ENCODE peak calls at places on chromosomes 1 and 21, in six cellular contexts. One of them, this sample, is unnamed.

GRCh38 chr1:198650506-198650905 is 11.7 kb downstream of the PTPRC start:
- DNase-seq in H1: no peak
- DNase-seq in HCT116: no peak
- DNase-seq in endothelial cell of umbilical vein: no peak
- DNase-seq in keratinocyte: no peak
- DNase-seq in neural progenitor cell: no peak
- DNase-seq in this sample: no peak

GRCh38 chr1:226717256-226717909 is 21.7 kb downstream of the ITPKB start:
- DNase-seq in H1: no peak
- DNase-seq in HCT116: no peak
- DNase-seq in endothelial cell of umbilical vein: no peak
- DNase-seq in keratinocyte: no peak
- DNase-seq in neural progenitor cell: no peak
- DNase-seq in this sample: no peak

GRCh38 chr1:86468501-86468977 is at the start of gene CLCA1:
- DNase-seq in H1: no peak
- DNase-seq in HCT116: no peak
- DNase-seq in endothelial cell of umbilical vein: no peak
- DNase-seq in keratinocyte: no peak
- DNase-seq in neural progenitor cell: no peak
- DNase-seq in this sample: no peak

GRCh38 chr21:42653492-42654061 is at the start of gene PDE9A:
- DNase-seq in H1: peak; percentile 69
- DNase-seq in HCT116: no peak
- DNase-seq in endothelial cell of umbilical vein: no peak
- DNase-seq in keratinocyte: no peak
- DNase-seq in neural progenitor cell: peak; percentile 94
- DNase-seq in this sample: peak; percentile 68

GRCh38 chr1:71964188-71964587 is 318.2 kb downstream of the NEGR1 start:
- DNase-seq in H1: no peak
- DNase-seq in HCT116: no peak
- DNase-seq in endothelial cell of umbilical vein: no peak
- DNase-seq in keratinocyte: no peak
- DNase-seq in neural progenitor cell: no peak
- DNase-seq in this sample: no peak

GRCh38 chr1:226549937-226550670 is 1.5 kb downstream of the STUM start:
- DNase-seq in H1: peak; percentile 71
- DNase-seq in HCT116: peak; percentile 12
- DNase-seq in endothelial cell of umbilical vein: peak; percentile 12
- DNase-seq in keratinocyte: peak; percentile 1
- DNase-seq in neural progenitor cell: peak; percentile 45
- DNase-seq in this sample: no peak

GRCh38 chr1:155591770-155592169 is 18.2 kb upstream of the MSTO1 start:
- DNase-seq in H1: no peak
- DNase-seq in HCT116: peak; percentile 70
- DNase-seq in endothelial cell of umbilical vein: peak; percentile 65
- DNase-seq in keratinocyte: no peak
- DNase-seq in neural progenitor cell: peak; percentile 76
- DNase-seq in this sample: peak; percentile 86

GRCh38 chr1:225866061-225866844 is 15.9 kb downstream of the TMEM63A start:
- DNase-seq in H1: no peak
- DNase-seq in HCT116: no peak
- DNase-seq in endothelial cell of umbilical vein: peak; percentile 57
- DNase-seq in keratinocyte: no peak
- DNase-seq in neural progenitor cell: no peak
- DNase-seq in this sample: peak; percentile 70

GRCh38 chr1:46535063-46535462 is 16.4 kb downstream of the KNCN start:
- DNase-seq in H1: no peak
- DNase-seq in HCT116: peak; percentile 48
- DNase-seq in endothelial cell of umbilical vein: no peak
- DNase-seq in keratinocyte: no peak
- DNase-seq in neural progenitor cell: no peak
- DNase-seq in this sample: no peak
- TF ChIP-seq EZH2 in H1: no peak
- TF ChIP-seq EZH2 in HCT116: no peak
- TF ChIP-seq EZH2 in endothelial cell of umbilical vein: no peak
- TF ChIP-seq EZH2 in keratinocyte: no peak
- TF ChIP-seq EZH2 in neural progenitor cell: no peak
- TF ChIP-seq EZH2 in this sample: no peak

DNA sequence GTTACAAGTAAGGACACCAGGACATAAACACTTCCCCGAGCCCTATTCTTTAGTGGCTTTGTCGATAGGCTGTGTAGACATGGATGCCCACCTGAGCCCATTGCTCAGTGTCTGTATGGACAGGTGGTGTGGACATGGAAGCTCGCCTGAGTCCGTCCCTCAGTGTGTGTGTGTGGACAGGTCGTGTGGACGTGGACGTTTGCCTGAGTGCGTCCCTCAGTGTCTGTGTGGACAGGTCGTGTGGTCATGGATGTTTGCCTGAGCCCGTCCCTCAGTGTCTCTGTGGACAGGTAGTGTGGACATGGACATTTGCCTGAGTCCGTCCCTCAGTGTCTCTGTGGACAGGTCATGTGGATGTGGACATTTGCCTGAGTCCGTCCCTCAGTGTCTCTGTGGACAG is 38.7 kb upstream of the COL6A2 start:
- DNase-seq in H1: no peak
- DNase-seq in HCT116: no peak
- DNase-seq in endothelial cell of umbilical vein: no peak
- DNase-seq in keratinocyte: no peak
- DNase-seq in neural progenitor cell: no peak
- DNase-seq in this sample: no peak
- H3K4me1 ChIP-seq in H1: no peaks in the 10 kb centered on the region
- H3K4me1 ChIP-seq in HCT116: peaks cover 4% of the 10 kb centered on the region
- H3K4me1 ChIP-seq in endothelial cell of umbilical vein: no peaks in the 10 kb centered on the region
- H3K4me1 ChIP-seq in keratinocyte: peaks cover 6% of the 10 kb centered on the region
- H3K4me1 ChIP-seq in neural progenitor cell: no peaks in the 10 kb centered on the region
- H3K4me1 ChIP-seq in this sample: no peaks in the 10 kb centered on the region

GRCh38 chr1:25432749-25433388 is 2.2 kb downstream of the MACO1 start:
- DNase-seq in H1: no peak
- DNase-seq in HCT116: no peak
- DNase-seq in endothelial cell of umbilical vein: no peak
- DNase-seq in keratinocyte: no peak
- DNase-seq in neural progenitor cell: no peak
- DNase-seq in this sample: no peak

GRCh38 chr1:25433389-25434186 is 2.9 kb downstream of the MACO1 start:
- DNase-seq in H1: no peak
- DNase-seq in HCT116: no peak
- DNase-seq in endothelial cell of umbilical vein: peak; percentile 18
- DNase-seq in keratinocyte: no peak
- DNase-seq in neural progenitor cell: no peak
- DNase-seq in this sample: no peak

GRCh38 chr1:25431495-25432363 is 1.0 kb downstream of the MACO1 start:
- DNase-seq in H1: peak; percentile 61
- DNase-seq in HCT116: no peak
- DNase-seq in endothelial cell of umbilical vein: peak; percentile 24
- DNase-seq in keratinocyte: no peak
- DNase-seq in neural progenitor cell: peak; percentile 10
- DNase-seq in this sample: peak; percentile 12

GRCh38 chr1:25430666-25431494 is at the start of gene MACO1:
- DNase-seq in H1: peak; percentile 99
- DNase-seq in HCT116: peak; percentile 90
- DNase-seq in endothelial cell of umbilical vein: peak; percentile 97
- DNase-seq in keratinocyte: peak; percentile 30
- DNase-seq in neural progenitor cell: peak; percentile 97
- DNase-seq in this sample: peak; percentile 98

DNA sequence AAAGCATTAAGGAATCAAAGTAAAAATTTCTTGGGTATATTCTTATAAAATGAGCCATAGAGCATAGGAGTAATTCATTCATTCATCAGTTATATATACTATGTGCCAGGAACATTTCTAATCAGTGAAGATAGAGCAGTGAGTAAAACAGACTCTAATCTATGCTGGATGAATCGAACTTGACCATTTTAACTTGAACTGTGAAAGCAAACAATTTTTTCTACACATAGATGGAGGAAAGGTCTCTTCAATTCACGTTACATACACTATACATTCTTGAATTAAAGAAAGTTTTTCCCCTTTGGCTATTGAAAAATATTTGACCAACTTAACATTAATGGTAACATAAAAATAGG is 1.6 kb downstream of the MACO1 start:
- DNase-seq in H1: no peak
- DNase-seq in HCT116: no peak
- DNase-seq in endothelial cell of umbilical vein: no peak
- DNase-seq in keratinocyte: no peak
- DNase-seq in neural progenitor cell: no peak
- DNase-seq in this sample: no peak
- TF ChIP-seq CTCF in H1: no peak
- TF ChIP-seq CTCF in HCT116: no peak
- TF ChIP-seq CTCF in endothelial cell of umbilical vein: no peak
- TF ChIP-seq CTCF in keratinocyte: no peak
- TF ChIP-seq CTCF in neural progenitor cell: no peak
- TF ChIP-seq CTCF in this sample: no peak

GRCh38 chr1:220529530-220529920 is 1.6 kb downstream of the MARK1 start:
- DNase-seq in H1: no peak
- DNase-seq in HCT116: no peak
- DNase-seq in endothelial cell of umbilical vein: no peak
- DNase-seq in keratinocyte: no peak
- DNase-seq in neural progenitor cell: peak; percentile 17
- DNase-seq in this sample: no peak

GRCh38 chr1:220528679-220529529 is 968 bp downstream of the MARK1 start:
- DNase-seq in H1: peak; percentile 83
- DNase-seq in HCT116: no peak
- DNase-seq in endothelial cell of umbilical vein: peak; percentile 27
- DNase-seq in keratinocyte: no peak
- DNase-seq in neural progenitor cell: peak; percentile 55
- DNase-seq in this sample: no peak

GRCh38 chr1:220528049-220528678 is at the start of gene MARK1:
- DNase-seq in H1: peak; percentile 70
- DNase-seq in HCT116: no peak
- DNase-seq in endothelial cell of umbilical vein: peak; percentile 37
- DNase-seq in keratinocyte: no peak
- DNase-seq in neural progenitor cell: peak; percentile 88
- DNase-seq in this sample: peak; percentile 62

GRCh38 chr1:220526294-220526693 is 1.6 kb upstream of the MARK1 start:
- DNase-seq in H1: no peak
- DNase-seq in HCT116: no peak
- DNase-seq in endothelial cell of umbilical vein: no peak
- DNase-seq in keratinocyte: no peak
- DNase-seq in neural progenitor cell: peak; percentile 28
- DNase-seq in this sample: peak; percentile 16

GRCh38 chr1:220527279-220528048 is 472 bp upstream of the MARK1 start:
- DNase-seq in H1: peak; percentile 58
- DNase-seq in HCT116: no peak
- DNase-seq in endothelial cell of umbilical vein: peak; percentile 15
- DNase-seq in keratinocyte: no peak
- DNase-seq in neural progenitor cell: peak; percentile 38
- DNase-seq in this sample: peak; percentile 28
- TF ChIP-seq EZH2 in H1: no peak
- TF ChIP-seq EZH2 in HCT116: no peak
- TF ChIP-seq EZH2 in endothelial cell of umbilical vein: no peak
- TF ChIP-seq EZH2 in keratinocyte: no peak
- TF ChIP-seq EZH2 in neural progenitor cell: no peak
- TF ChIP-seq EZH2 in this sample: peak; percentile 77

GRCh38 chr1:89760496-89760895 is 60.3 kb upstream of the LRRC8D start:
- DNase-seq in H1: no peak
- DNase-seq in HCT116: no peak
- DNase-seq in endothelial cell of umbilical vein: peak; percentile 51
- DNase-seq in keratinocyte: no peak
- DNase-seq in neural progenitor cell: no peak
- DNase-seq in this sample: peak; percentile 56

GRCh38 chr1:89762431-89762800 is 58.4 kb upstream of the LRRC8D start:
- DNase-seq in H1: peak; percentile 52
- DNase-seq in HCT116: no peak
- DNase-seq in endothelial cell of umbilical vein: no peak
- DNase-seq in keratinocyte: no peak
- DNase-seq in neural progenitor cell: no peak
- DNase-seq in this sample: peak; percentile 73

GRCh38 chr1:89763649-89763986 is 57.2 kb upstream of the LRRC8D start:
- DNase-seq in H1: no peak
- DNase-seq in HCT116: no peak
- DNase-seq in endothelial cell of umbilical vein: no peak
- DNase-seq in keratinocyte: no peak
- DNase-seq in neural progenitor cell: no peak
- DNase-seq in this sample: no peak

GRCh38 chr1:89761901-89762300 is 58.9 kb upstream of the LRRC8D start:
- DNase-seq in H1: no peak
- DNase-seq in HCT116: no peak
- DNase-seq in endothelial cell of umbilical vein: peak; percentile 67
- DNase-seq in keratinocyte: no peak
- DNase-seq in neural progenitor cell: no peak
- DNase-seq in this sample: no peak

DNA sequence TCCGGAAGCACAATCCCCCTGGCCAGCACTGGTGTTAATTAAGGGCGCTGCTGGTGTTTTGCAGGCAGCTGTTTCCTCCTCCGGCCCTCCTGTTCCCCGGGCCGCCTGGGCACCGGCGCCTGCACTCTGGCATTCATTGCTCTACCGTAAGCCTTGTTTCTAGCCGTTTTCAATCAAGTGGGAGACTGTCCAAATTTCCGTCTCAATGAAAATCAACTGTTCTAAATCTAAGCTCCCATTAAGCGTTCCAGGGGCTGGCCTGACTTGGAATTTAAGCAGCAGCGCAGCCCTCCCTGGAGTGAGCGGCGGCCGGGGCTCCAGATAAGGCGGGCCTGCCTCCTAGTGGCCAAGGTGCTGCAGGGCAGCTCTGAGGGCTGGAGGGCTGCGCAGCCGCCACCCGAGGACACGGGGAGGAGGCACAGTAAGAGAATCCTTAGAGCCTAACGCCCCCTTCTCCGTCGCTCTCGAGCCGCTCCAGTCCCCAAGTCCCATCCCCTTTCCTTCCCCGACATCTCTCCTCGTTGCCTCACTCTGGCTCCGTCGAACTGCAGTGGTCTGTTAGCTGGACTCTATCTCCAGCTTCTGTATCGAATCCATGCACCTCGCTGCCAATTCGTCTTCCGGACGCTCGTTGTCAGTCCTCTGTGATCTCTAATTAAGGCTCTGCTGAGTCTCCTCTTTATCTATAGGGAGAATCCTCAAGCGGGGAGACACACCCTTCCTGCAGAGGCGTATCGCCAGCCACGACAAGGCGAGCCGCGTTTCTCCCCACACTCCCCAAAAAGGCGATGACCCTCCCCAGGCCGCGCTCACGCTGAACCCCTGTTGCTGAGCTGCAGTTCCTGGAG is 57.8 kb upstream of the LRRC8D start:
- DNase-seq in H1: peak; percentile 90
- DNase-seq in HCT116: peak; percentile 28
- DNase-seq in endothelial cell of umbilical vein: peak; percentile 95
- DNase-seq in keratinocyte: no peak
- DNase-seq in neural progenitor cell: peak; percentile 96
- DNase-seq in this sample: peak; percentile 96
- H3K4me1 ChIP-seq in H1: no peaks in the 10 kb centered on the region
- H3K4me1 ChIP-seq in HCT116: peaks cover 8% of the 10 kb centered on the region
- H3K4me1 ChIP-seq in endothelial cell of umbilical vein: peaks cover 45% of the 10 kb centered on the region
- H3K4me1 ChIP-seq in keratinocyte: peaks cover 14% of the 10 kb centered on the region
- H3K4me1 ChIP-seq in neural progenitor cell: peaks cover 17% of the 10 kb centered on the region
- H3K4me1 ChIP-seq in this sample: peaks cover 25% of the 10 kb centered on the region

GRCh38 chr1:160681067-160681890 is 30.3 kb downstream of the CD48 start:
- DNase-seq in H1: peak; percentile 92
- DNase-seq in HCT116: peak; percentile 78
- DNase-seq in endothelial cell of umbilical vein: peak; percentile 30
- DNase-seq in keratinocyte: peak; percentile 50
- DNase-seq in neural progenitor cell: peak; percentile 93
- DNase-seq in this sample: peak; percentile 82
- TF ChIP-seq CTCF in H1: peak; percentile 99
- TF ChIP-seq CTCF in HCT116: peak; percentile 95
- TF ChIP-seq CTCF in endothelial cell of umbilical vein: peak; percentile 57
- TF ChIP-seq CTCF in keratinocyte: peak; percentile 99
- TF ChIP-seq CTCF in neural progenitor cell: peak; percentile 97
- TF ChIP-seq CTCF in this sample: peak; percentile 78

This sample was measured in A673.